ENCODE peak calls at places on chromosomes 16 and 17, in five cellular contexts. V is stimulated activated CD4-positive, alpha-beta T cell treated with anti-CD3 and anti-CD28 coated beads, Interleukin-1b, Interleukin-23, amount 100 ng/mL, for 24 hours; R is activated naive CD8-positive, alpha-beta T cell treated with anti-CD3 and anti-CD28 coated beads for 36 hours; C is A549; F is amygdala. H is an unnamed sample.

GRCh38 chr17:76673729-76674128 is 30.2 kb upstream of the ST6GALNAC1 start:
- DNase-seq in V (no peak), R (no peak), C (no peak), F (no peak), H (no peak)

GRCh38 chr16:66509576-66509975 is 40.3 kb downstream of the TK2 start:
- DNase-seq in V (no peak), R (no peak), C (no peak), F (no peak), H (no peak)

GRCh38 chr16:29757950-29758466 is 12.2 kb upstream of the C16orf54 start:
- DNase-seq in V (no peak), R (no peak), C (no peak), F (no peak), H (no peak)

GRCh38 chr17:76405967-76406647 is 21.7 kb downstream of the SPHK1 start:
- DNase-seq in V (no peak), R (no peak), C (no peak), F (no peak), H (no peak)

GRCh38 chr16:29665294-29666077 is 2.4 kb downstream of the SPN start:
- DNase-seq in V (no peak), R (no peak), C (no peak), F (no peak), H (no peak)

GRCh38 chr17:34614698-34615097 is 35.3 kb downstream of the TMEM132E start:
- DNase-seq in V (no peak), R (no peak), C (no peak), F (no peak), H (no peak)

GRCh38 chr16:8822403-8822802 is 24.8 kb downstream of the PMM2 start:
- DNase-seq in V (no peak), R (no peak), C (no peak), F (no peak), H (no peak)

GRCh38 chr16:79089735-79090284 is 510.7 kb downstream of the MAF start:
- DNase-seq in V (no peak), R (peak; percentile 82), C (no peak), F (no peak), H (no peak)

GRCh38 chr17:17760872-17761550 is 75.8 kb downstream of the SREBF1 start:
- DNase-seq in V (no peak), R (no peak), C (no peak), F (no peak), H (no peak)

GRCh38 chr17:70093163-70093562 is 18.1 kb downstream of the KCNJ16 start:
- DNase-seq in V (no peak), R (no peak), C (no peak), F (no peak), H (no peak)

H was measured in D721Med.